ENCODE peak calls at places on chromosome 22, in four cellular contexts. One of them, this sample, is unnamed.
A peak's percentile ranks its signal among the peaks of the same experiment; 100 is the strongest.

GRCh38 chr22:23083315-23084021 is 13.1 kb downstream of the GNAZ start:
- DNase-seq in HepG2: no peak
- DNase-seq in K562: peak; percentile 58
- DNase-seq in endothelial cell of umbilical vein: no peak
- DNase-seq in this sample: no peak

GRCh38 chr22:20111045-20111688 is 4.7 kb upstream of the RANBP1 start:
- DNase-seq in HepG2: peak; percentile 61
- DNase-seq in K562: peak; percentile 89
- DNase-seq in endothelial cell of umbilical vein: peak; percentile 23
- DNase-seq in this sample: peak; percentile 65

GRCh38 chr22:20128902-20129746 is 2.5 kb upstream of the ZDHHC8 start:
- DNase-seq in HepG2: peak; percentile 49
- DNase-seq in K562: peak; percentile 94
- DNase-seq in endothelial cell of umbilical vein: peak; percentile 33
- DNase-seq in this sample: peak; percentile 46

GRCh38 chr22:46355369-46355995 is 20.0 kb downstream of the TRMU start:
- DNase-seq in HepG2: peak; percentile 37
- DNase-seq in K562: peak; percentile 58
- DNase-seq in endothelial cell of umbilical vein: peak; percentile 42
- DNase-seq in this sample: peak; percentile 72

GRCh38 chr22:48358886-48359612 is 1468.6 kb downstream of the BRD1 start:
- DNase-seq in HepG2: no peak
- DNase-seq in K562: no peak
- DNase-seq in endothelial cell of umbilical vein: no peak
- DNase-seq in this sample: no peak

GRCh38 chr22:46133588-46133855 is 16.8 kb upstream of the PPARA start:
- DNase-seq in HepG2: no peak
- DNase-seq in K562: no peak
- DNase-seq in endothelial cell of umbilical vein: no peak
- DNase-seq in this sample: no peak

GRCh38 chr22:24894998-24895397 is 51.5 kb downstream of the LHFPL7 start:
- DNase-seq in HepG2: peak; percentile 61
- DNase-seq in K562: no peak
- DNase-seq in endothelial cell of umbilical vein: peak; percentile 84
- DNase-seq in this sample: peak; percentile 28

GRCh38 chr22:43042101-43042780 is 27.3 kb upstream of the PACSIN2 start:
- DNase-seq in HepG2: no peak
- DNase-seq in K562: no peak
- DNase-seq in endothelial cell of umbilical vein: no peak
- DNase-seq in this sample: no peak

GRCh38 chr22:23763579-23764331 is 965 bp downstream of the C22orf15 start:
- DNase-seq in HepG2: no peak
- DNase-seq in K562: peak; percentile 23
- DNase-seq in endothelial cell of umbilical vein: no peak
- DNase-seq in this sample: no peak

GRCh38 chr22:25627271-25627848 is 62.9 kb downstream of the GRK3 start:
- DNase-seq in HepG2: no peak
- DNase-seq in K562: no peak
- DNase-seq in endothelial cell of umbilical vein: peak; percentile 50
- DNase-seq in this sample: no peak

GRCh38 chr22:22884010-22884887 is 3.4 kb upstream of the IGLL5 start:
- DNase-seq in HepG2: peak; percentile 42
- DNase-seq in K562: peak; percentile 100
- DNase-seq in endothelial cell of umbilical vein: peak; percentile 52
- DNase-seq in this sample: peak; percentile 69

GRCh38 chr22:20750461-20751184 is 23.3 kb upstream of the SERPIND1 start:
- DNase-seq in HepG2: no peak
- DNase-seq in K562: peak; percentile 77
- DNase-seq in endothelial cell of umbilical vein: peak; percentile 83
- DNase-seq in this sample: peak; percentile 25

GRCh38 chr22:46175631-46176030 is 25.3 kb downstream of the PPARA start:
- DNase-seq in HepG2: no peak
- DNase-seq in K562: no peak
- DNase-seq in endothelial cell of umbilical vein: no peak
- DNase-seq in this sample: no peak

GRCh38 chr22:20036119-20036518 is 15.2 kb downstream of the TANGO2 start:
- DNase-seq in HepG2: no peak
- DNase-seq in K562: no peak
- DNase-seq in endothelial cell of umbilical vein: no peak
- DNase-seq in this sample: no peak

DNA sequence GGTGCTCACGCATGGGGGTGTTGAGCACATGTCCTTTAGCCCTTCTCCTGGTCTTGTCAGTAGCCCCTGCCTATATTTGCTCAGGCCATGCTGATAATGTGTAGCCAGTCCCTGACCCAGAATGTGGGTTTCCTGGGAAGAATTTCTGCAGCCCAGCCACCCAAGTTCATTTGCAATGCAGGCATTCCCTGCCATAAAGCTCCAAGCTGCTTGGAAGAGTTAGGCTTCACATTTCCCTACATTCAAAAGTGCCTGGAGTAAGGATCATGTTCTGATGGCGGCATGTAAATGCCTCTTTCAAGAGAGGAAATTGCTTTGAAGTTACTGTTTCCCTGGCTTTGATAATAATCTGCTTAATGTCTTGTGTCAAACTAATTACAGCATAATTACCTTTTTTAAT is 266.1 kb downstream of the MIAT start:
- DNase-seq in HepG2: no peak
- DNase-seq in K562: no peak
- DNase-seq in endothelial cell of umbilical vein: no peak
- DNase-seq in this sample: no peak
- TF ChIP-seq MYC in HepG2: no peak
- TF ChIP-seq MYC in K562: no peak
- TF ChIP-seq MYC in endothelial cell of umbilical vein: no peak
- TF ChIP-seq MYC in this sample: no peak

DNA sequence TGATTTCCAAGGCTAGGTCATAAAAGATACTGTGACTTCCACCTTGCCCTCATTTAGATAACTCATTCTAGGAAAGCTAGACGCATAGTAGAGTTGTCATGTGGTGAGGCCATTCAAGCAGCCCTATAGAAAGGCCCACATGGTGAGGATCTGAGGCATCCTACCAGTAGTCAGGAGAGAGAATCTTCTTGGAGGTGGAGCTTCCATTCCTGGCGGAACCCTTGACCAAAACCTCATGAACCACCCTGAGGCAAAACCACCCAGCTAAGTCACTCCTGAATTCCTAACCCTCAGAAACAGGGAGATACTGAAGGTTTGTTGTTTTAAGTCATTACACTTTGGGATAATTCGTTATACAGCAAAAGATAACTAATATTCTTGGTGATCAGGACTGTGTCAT is 2.9 kb upstream of the HDHD5 start:
- DNase-seq in HepG2: no peak
- DNase-seq in K562: no peak
- DNase-seq in endothelial cell of umbilical vein: no peak
- DNase-seq in this sample: no peak
- TF ChIP-seq JUN in HepG2: no peak
- TF ChIP-seq JUN in K562: no peak
- TF ChIP-seq JUN in endothelial cell of umbilical vein: no peak
- TF ChIP-seq JUN in this sample: no peak

DNA sequence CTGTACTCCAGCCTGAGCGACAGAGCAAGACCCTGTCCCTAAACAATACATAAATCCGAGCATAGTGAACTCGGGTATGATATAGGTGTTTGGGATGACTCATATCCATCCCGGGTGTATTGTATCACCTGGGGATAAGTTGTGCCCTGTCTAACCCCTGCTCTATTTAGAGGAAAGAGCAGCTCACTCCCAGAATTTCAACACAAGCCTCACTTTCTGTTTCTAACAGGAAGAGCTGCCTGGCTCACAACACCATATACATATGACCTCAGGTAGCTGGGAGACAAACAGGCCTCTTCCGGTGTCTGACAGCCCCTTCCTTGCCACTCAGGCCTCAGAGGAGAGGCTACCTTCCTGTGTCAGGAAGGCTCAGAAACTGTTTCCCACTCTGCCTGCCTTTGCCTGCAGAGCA is 9.9 kb upstream of the MICALL1 start:
- DNase-seq in HepG2: peak; percentile 90
- DNase-seq in K562: no peak
- DNase-seq in endothelial cell of umbilical vein: peak; percentile 48
- DNase-seq in this sample: no peak
- TF ChIP-seq MYC in HepG2: no peak
- TF ChIP-seq MYC in K562: no peak
- TF ChIP-seq MYC in endothelial cell of umbilical vein: no peak
- TF ChIP-seq MYC in this sample: no peak

GRCh38 chr22:32055069-32055468 is 12.0 kb downstream of the SLC5A1 start:
- DNase-seq in HepG2: no peak
- DNase-seq in K562: no peak
- DNase-seq in endothelial cell of umbilical vein: no peak
- DNase-seq in this sample: no peak
- TF ChIP-seq JUN in HepG2: no peak
- TF ChIP-seq JUN in K562: no peak
- TF ChIP-seq JUN in endothelial cell of umbilical vein: no peak
- TF ChIP-seq JUN in this sample: no peak

GRCh38 chr22:41021655-41022454 is 70.5 kb upstream of the EP300 start:
- DNase-seq in HepG2: peak; percentile 36
- DNase-seq in K562: peak; percentile 77
- DNase-seq in endothelial cell of umbilical vein: peak; percentile 17
- DNase-seq in this sample: peak; percentile 64
- TF ChIP-seq MYC in HepG2: no peak
- TF ChIP-seq MYC in K562: no peak
- TF ChIP-seq MYC in endothelial cell of umbilical vein: no peak
- TF ChIP-seq MYC in this sample: no peak

GRCh38 chr22:39214383-39215069 is 30.3 kb downstream of the PDGFB start:
- DNase-seq in HepG2: peak; percentile 58
- DNase-seq in K562: no peak
- DNase-seq in endothelial cell of umbilical vein: no peak
- DNase-seq in this sample: peak; percentile 43
- TF ChIP-seq JUN in HepG2: no peak
- TF ChIP-seq JUN in K562: no peak
- TF ChIP-seq JUN in endothelial cell of umbilical vein: peak; percentile 64
- TF ChIP-seq JUN in this sample: no peak

This sample was measured in A549.